ENCODE peak calls at places on chromosomes 11 and 22, in five cellular contexts. V, P, F, L and O are unnamed samples.

GRCh38 chr22:35686298-35686697 is 31.4 kb upstream of the APOL5 start:
- DNase-seq in V (no peak), P (no peak), F (no peak), L (no peak), O (no peak)

GRCh38 chr11:76229690-76230240 is 23.5 kb upstream of the WNT11 start:
- DNase-seq in V (no peak), P (no peak), F (no peak), L (no peak), O (peak; percentile 45)

GRCh38 chr11:126578021-126578420 is 222.5 kb downstream of the ST3GAL4 start:
- DNase-seq in V (no peak), P (no peak), F (no peak), L (no peak), O (no peak)

GRCh38 chr22:11628651-11629511 is 3899.1 kb upstream of the OR11H1 start:
- DNase-seq in V (no peak), P (no peak), F (no peak), L (no peak), O (no peak)

GRCh38 chr11:74297484-74297883 is 14.0 kb downstream of the P4HA3 start:
- DNase-seq in V (no peak), P (no peak), F (no peak), L (no peak), O (no peak)

GRCh38 chr22:48895341-48895740 is 932.3 kb downstream of the BRD1 start:
- DNase-seq in V (no peak), P (no peak), F (no peak), L (no peak), O (no peak)

GRCh38 chr11:116791002-116791812 is 472 bp downstream of the APOA5 start:
- DNase-seq in V (peak; percentile 79), P (peak; percentile 87), F (peak; percentile 55), L (peak; percentile 83), O (peak; percentile 86)

GRCh38 chr22:48572951-48573350 is 1254.7 kb downstream of the BRD1 start:
- DNase-seq in V (no peak), P (no peak), F (no peak), L (no peak), O (no peak)

GRCh38 chr11:34238966-34239365 is 118.8 kb downstream of the ABTB2 start:
- DNase-seq in V (no peak), P (no peak), F (no peak), L (no peak), O (no peak)

GRCh38 chr11:108609681-108610080 is 16.1 kb upstream of the EXPH5 start:
- DNase-seq in V (no peak), P (no peak), F (peak; percentile 35), L (no peak), O (no peak)

GRCh38 chr22:45317551-45318167 is 7.9 kb downstream of the FAM118A start:
- DNase-seq in V (peak; percentile 50), P (peak; percentile 89), F (peak; percentile 37), L (peak; percentile 69), O (no peak)

GRCh38 chr22:37510046-37510445 is 9.2 kb downstream of the CARD10 start:
- DNase-seq in V (no peak), P (no peak), F (no peak), L (no peak), O (peak; percentile 22)

GRCh38 chr22:22111267-22111751 is 128.7 kb upstream of the TOP3B start:
- DNase-seq in V (no peak), P (no peak), F (peak; percentile 95), L (no peak), O (no peak)

GRCh38 chr11:118907749-118908106 is 18.0 kb downstream of the BCL9L start:
- DNase-seq in V (no peak), P (peak; percentile 73), F (no peak), L (no peak), O (no peak)

GRCh38 chr22:38124236-38124974 is 13.9 kb upstream of the BAIAP2L2 start:
- DNase-seq in V (no peak), P (no peak), F (no peak), L (no peak), O (no peak)

GRCh38 chr11:60756307-60757032 is at the start of gene MS4A15:
- DNase-seq in V (no peak), P (no peak), F (no peak), L (no peak), O (no peak)

GRCh38 chr22:46107089-46107664 is 43.1 kb upstream of the PPARA start:
- DNase-seq in V (no peak), P (peak; percentile 43), F (no peak), L (peak; percentile 66), O (peak; percentile 84)

GRCh38 chr11:134516529-134516928 is 104.5 kb upstream of the B3GAT1 start:
- DNase-seq in V (peak; percentile 3), P (peak; percentile 40), F (no peak), L (no peak), O (no peak)

GRCh38 chr11:69333149-69333710 is 39.3 kb downstream of the MYEOV start:
- DNase-seq in V (no peak), P (no peak), F (no peak), L (no peak), O (no peak)

GRCh38 chr11:42770444-42771065 is 541.2 kb upstream of the API5 start:
- DNase-seq in V (no peak), P (peak; percentile 36), F (no peak), L (peak; percentile 17), O (no peak)

GRCh38 chr11:61926235-61926634 is 8.9 kb upstream of the RAB3IL1 start:
- DNase-seq in V (no peak), P (no peak), F (no peak), L (no peak), O (no peak)

GRCh38 chr11:32072872-32073661 is 17.8 kb upstream of the RCN1 start:
- DNase-seq in V (no peak), P (no peak), F (no peak), L (no peak), O (no peak)

GRCh38 chr22:36387914-36388864 is at the start of gene MYH9:
- DNase-seq in V (peak; percentile 100), P (peak; percentile 100), F (peak; percentile 100), L (peak; percentile 100), O (peak; percentile 100)

GRCh38 chr22:31348766-31349165 is 2.6 kb upstream of the PATZ1 start:
- DNase-seq in V (no peak), P (no peak), F (no peak), L (no peak), O (no peak)

GRCh38 chr22:22752556-22753477 is 108.4 kb downstream of the GGTLC2 start:
- DNase-seq in V (no peak), P (no peak), F (peak; percentile 47), L (no peak), O (no peak)

DNA sequence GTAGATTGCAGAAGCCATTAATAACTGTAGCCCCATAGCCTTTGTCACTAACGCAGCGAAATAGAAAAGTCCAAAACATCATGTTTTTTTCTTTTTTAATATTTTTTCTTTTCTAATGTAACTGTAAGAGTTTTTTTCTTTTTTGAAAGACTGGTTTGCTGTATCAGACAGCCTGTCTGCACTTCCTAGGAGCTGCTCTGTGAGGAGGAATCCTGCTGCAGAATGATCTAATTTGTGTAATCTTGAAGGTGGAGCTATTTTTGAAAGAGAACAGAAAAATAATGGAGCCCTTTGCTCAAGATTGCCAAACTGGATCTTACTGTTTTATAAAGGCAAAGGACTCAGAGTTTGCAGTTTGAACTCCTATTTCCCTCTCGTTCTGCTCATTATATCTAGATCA is 15.0 kb downstream of the PACS1 start:
- DNase-seq in V (no peak), P (no peak), F (no peak), L (no peak), O (no peak)
- H3K4me1 ChIP-seq in V (peaks cover 84% of the 10 kb centered on the region), P (peaks cover 47% of the 10 kb centered on the region), F (peaks cover 21% of the 10 kb centered on the region), L (peaks cover 61% of the 10 kb centered on the region), O (peaks cover 9% of the 10 kb centered on the region)

DNA sequence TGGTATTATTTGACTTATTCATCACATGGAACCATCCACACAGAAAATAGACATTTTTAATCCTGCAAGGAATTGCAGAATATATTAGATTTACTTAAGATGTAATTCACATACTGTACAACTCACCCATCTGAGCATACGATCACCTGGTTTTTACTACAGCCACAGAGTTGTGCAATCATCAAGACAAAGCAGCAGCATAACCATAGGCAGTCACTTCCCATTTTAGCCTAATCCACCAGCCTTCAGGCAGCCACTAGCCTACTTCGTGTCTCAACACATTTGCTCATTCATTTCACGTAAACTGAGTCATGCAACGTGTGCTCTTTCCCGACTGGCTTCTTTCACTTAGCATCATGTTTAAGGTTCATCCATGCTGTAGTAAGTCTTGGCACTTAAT is 23.0 kb downstream of the PIWIL3 start:
- DNase-seq in V (no peak), P (no peak), F (no peak), L (no peak), O (no peak)
- H3K27me3 ChIP-seq in V (peaks cover 16% of the 10 kb centered on the region), P (no peaks in the 10 kb centered on the region), F (peaks cover 7% of the 10 kb centered on the region), L (no peaks in the 10 kb centered on the region), O (no peaks in the 10 kb centered on the region)

GRCh38 chr11:120228794-120229384 is 11.1 kb upstream of the POU2F3 start:
- DNase-seq in V (no peak), P (no peak), F (no peak), L (no peak), O (no peak)

GRCh38 chr11:120227228-120227852 is 12.6 kb upstream of the POU2F3 start:
- DNase-seq in V (no peak), P (no peak), F (no peak), L (no peak), O (no peak)

GRCh38 chr11:120230433-120231071 is 9.4 kb upstream of the POU2F3 start:
- DNase-seq in V (no peak), P (no peak), F (no peak), L (no peak), O (no peak)

GRCh38 chr11:120231963-120232362 is 8.0 kb upstream of the POU2F3 start:
- DNase-seq in V (no peak), P (no peak), F (no peak), L (no peak), O (no peak)

GRCh38 chr11:120229451-120230424 is 10.2 kb upstream of the POU2F3 start:
- DNase-seq in V (no peak), P (no peak), F (peak; percentile 29), L (no peak), O (no peak)
- TF ChIP-seq CTCF in V (peak; percentile 86), P (peak; percentile 82), F (peak; percentile 59), L (peak; percentile 71), O (peak; percentile 61)

GRCh38 chr22:40479126-40479800 is 108.9 kb downstream of the SGSM3 start:
- DNase-seq in V (no peak), P (no peak), F (no peak), L (no peak), O (no peak)
- H3K4me1 ChIP-seq in V (peaks cover 50% of the 10 kb centered on the region), P (peaks cover 5% of the 10 kb centered on the region), F (peaks cover 12% of the 10 kb centered on the region), L (peaks cover 31% of the 10 kb centered on the region), O (no peaks in the 10 kb centered on the region)

DNA sequence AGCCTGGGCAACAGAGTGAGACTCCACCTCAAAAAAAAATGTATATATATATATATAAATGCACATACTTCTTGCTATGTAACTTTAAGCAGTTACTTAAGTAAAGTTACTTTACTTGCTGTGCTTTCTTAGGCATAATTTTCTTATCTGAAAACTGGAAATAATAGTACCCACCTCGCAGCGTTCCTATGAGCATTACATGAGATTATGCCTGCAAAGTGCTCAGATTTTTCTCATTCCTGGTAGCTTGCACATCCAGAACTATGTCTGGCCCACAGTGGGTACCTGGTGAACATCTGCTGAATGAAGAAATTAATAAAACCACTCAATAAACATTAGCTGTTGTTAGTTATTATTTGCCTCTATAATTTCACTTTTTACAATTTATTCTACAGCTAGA is 6.1 kb upstream of the ROBO3 start:
- DNase-seq in V (no peak), P (no peak), F (no peak), L (no peak), O (no peak)
- H3K27me3 ChIP-seq in V (peaks cover 100% of the 10 kb centered on the region), P (peaks cover 26% of the 10 kb centered on the region), F (peaks cover 49% of the 10 kb centered on the region), L (peaks cover 32% of the 10 kb centered on the region), O (peaks cover 11% of the 10 kb centered on the region)

GRCh38 chr11:132300283-132300682 is 929.9 kb downstream of the NTM start:
- DNase-seq in V (no peak), P (no peak), F (peak; percentile 13), L (no peak), O (no peak)
- TF ChIP-seq CTCF in V (peak; percentile 47), P (peak; percentile 13), F (peak; percentile 31), L (no peak), O (peak; percentile 20)